ENCODE peak calls at places on chromosome 13, in five cellular contexts. M, J, Q, O and W are unnamed samples.

GRCh38 chr13:45333973-45334922 is 6.7 kb downstream of the TPT1 start:
- DNase-seq in M (no peak), J (no peak), Q (no peak), O (no peak), W (no peak)

GRCh38 chr13:23707674-23708073 is 137.5 kb downstream of the TNFRSF19 start:
- DNase-seq in M (no peak), J (no peak), Q (no peak), O (no peak), W (no peak)

GRCh38 chr13:113029487-113030258 is 60.7 kb downstream of the MCF2L start:
- DNase-seq in M (peak), J (no peak), Q (no peak), O (no peak), W (peak)

GRCh38 chr13:44128522-44128921 is 245.1 kb upstream of the SERP2 start:
- DNase-seq in M (no peak), J (no peak), Q (no peak), O (no peak), W (no peak)

GRCh38 chr13:50617134-50617721 is 226.3 kb downstream of the DLEU7 start:
- DNase-seq in M (no peak), J (no peak), Q (no peak), O (no peak), W (no peak)

GRCh38 chr13:42893346-42893745 is 98.7 kb downstream of the EPSTI1 start:
- DNase-seq in M (no peak), J (no peak), Q (no peak), O (no peak), W (no peak)

GRCh38 chr13:63156816-63157215 is 1741.2 kb upstream of the PCDH20 start:
- DNase-seq in M (no peak), J (no peak), Q (no peak), O (no peak), W (no peak)

GRCh38 chr13:110641055-110642015 is 26.0 kb downstream of the NAXD start:
- DNase-seq in M (no peak), J (no peak), Q (no peak), O (no peak), W (no peak)

GRCh38 chr13:76865109-76865508 is 21.1 kb downstream of the KCTD12 start:
- DNase-seq in M (no peak), J (no peak), Q (no peak), O (no peak), W (no peak)

GRCh38 chr13:99258210-99258860 is at the start of gene GPR18:
- DNase-seq in M (no peak), J (no peak), Q (no peak), O (no peak), W (no peak)

GRCh38 chr13:49958321-49958720 is 22.2 kb upstream of the SPRYD7 start:
- DNase-seq in M (no peak), J (no peak), Q (no peak), O (no peak), W (no peak)

GRCh38 chr13:51794959-51795358 is 9.0 kb downstream of the DHRS12 start:
- DNase-seq in M (no peak), J (no peak), Q (no peak), O (no peak), W (no peak)

GRCh38 chr13:114315074-114315785 is 927 bp downstream of the CHAMP1 start:
- DNase-seq in M (no peak), J (no peak), Q (no peak), O (no peak), W (no peak)

GRCh38 chr13:98142427-98143156 is at the start of gene FARP1:
- DNase-seq in M (no peak), J (peak), Q (no peak), O (peak), W (no peak)

GRCh38 chr13:55728229-55728628 is 1412.5 kb upstream of the PRR20A start:
- DNase-seq in M (no peak), J (no peak), Q (no peak), O (no peak), W (no peak)

GRCh38 chr13:72839831-72840426 is 58.0 kb downstream of the PIBF1 start:
- DNase-seq in M (peak), J (no peak), Q (no peak), O (no peak), W (peak)

GRCh38 chr13:39254606-39255005 is 216.3 kb downstream of the NHLRC3 start:
- DNase-seq in M (no peak), J (no peak), Q (no peak), O (no peak), W (no peak)

GRCh38 chr13:100550433-100550832 is 38.2 kb downstream of the GGACT start:
- DNase-seq in M (no peak), J (no peak), Q (no peak), O (no peak), W (no peak)